ENCODE peak calls at places on chromosomes 11 and 22, in ten cellular contexts. K is HT1080; D is RWPE1; B is islet precursor cell; E is CD8-positive, alpha-beta T cell; F is HS-5; Z is cardiac septum; V is GM19239; X is Kasumi-1; H is AG04450. T is an unnamed sample.
A peak's percentile ranks its signal among the peaks of the same experiment; 100 is the strongest.

GRCh38 chr11:15101072-15101701 is 13.5 kb upstream of the INSC start:
- DNase-seq in K (peak; percentile 77), D (peak; percentile 76), B (peak; percentile 81), E (peak; percentile 62), F (peak; percentile 34), Z (no peak), V (no peak), X (peak; percentile 79), H (peak; percentile 51), T (peak; percentile 73)

GRCh38 chr11:122439911-122440782 is 215.4 kb upstream of the UBASH3B start:
- DNase-seq in K (no peak), D (no peak), B (no peak), E (no peak), F (no peak), Z (no peak), V (no peak), X (no peak), H (no peak), T (no peak)

GRCh38 chr22:43014876-43015676 is at the start of gene PACSIN2:
- DNase-seq in K (peak; percentile 95), D (peak; percentile 99), B (peak; percentile 100), E (peak; percentile 99), F (peak; percentile 87), Z (peak; percentile 100), V (peak; percentile 100), X (peak; percentile 95), H (peak; percentile 96), T (peak; percentile 99)

GRCh38 chr22:49799431-49800075 is 28.1 kb downstream of the BRD1 start:
- DNase-seq in K (no peak), D (no peak), B (no peak), E (no peak), F (no peak), Z (no peak), V (no peak), X (no peak), H (no peak), T (no peak)

GRCh38 chr22:37818397-37819099 is 4.6 kb upstream of the GALR3 start:
- DNase-seq in K (no peak), D (no peak), B (peak; percentile 82), E (peak; percentile 73), F (no peak), Z (no peak), V (peak; percentile 76), X (no peak), H (no peak), T (peak; percentile 80)

GRCh38 chr11:2314136-2314524 is 12.3 kb downstream of the TSPAN32 start:
- DNase-seq in K (no peak), D (no peak), B (no peak), E (no peak), F (no peak), Z (no peak), V (no peak), X (no peak), H (no peak), T (no peak)

GRCh38 chr22:20034143-20034542 is 13.2 kb downstream of the TANGO2 start:
- DNase-seq in K (no peak), D (no peak), B (no peak), E (no peak), F (no peak), Z (no peak), V (no peak), X (no peak), H (no peak), T (no peak)

GRCh38 chr22:31179345-31179744 is 19.4 kb downstream of the RNF185 start:
- DNase-seq in K (peak; percentile 10), D (peak; percentile 63), B (no peak), E (no peak), F (no peak), Z (no peak), V (no peak), X (no peak), H (no peak), T (no peak)

GRCh38 chr11:17564687-17565042 is 17.6 kb downstream of the OTOG start:
- DNase-seq in K (no peak), D (no peak), B (peak; percentile 47), E (no peak), F (no peak), Z (no peak), V (no peak), X (no peak), H (no peak), T (no peak)

GRCh38 chr11:19183641-19184040 is 18.1 kb downstream of the CSRP3 start:
- DNase-seq in K (no peak), D (no peak), B (no peak), E (no peak), F (no peak), Z (no peak), V (no peak), X (no peak), H (no peak), T (no peak)

GRCh38 chr11:93498099-93499040 is 44.8 kb downstream of the SMCO4 start:
- DNase-seq in K (peak; percentile 70), D (peak; percentile 13), B (peak; percentile 89), E (no peak), F (peak; percentile 10), Z (no peak), V (no peak), X (no peak), H (no peak), T (no peak)

GRCh38 chr22:31579835-31580242 is 82.2 kb downstream of the PISD start:
- DNase-seq in K (no peak), D (no peak), B (no peak), E (no peak), F (no peak), Z (no peak), V (no peak), X (no peak), H (no peak), T (no peak)

GRCh38 chr11:112082729-112083128 is 3.8 kb downstream of the TIMM8B start:
- DNase-seq in K (peak; percentile 64), D (no peak), B (no peak), E (no peak), F (peak; percentile 32), Z (no peak), V (no peak), X (no peak), H (no peak), T (no peak)

GRCh38 chr11:102957953-102958352 is 2.4 kb upstream of the MMP13 start:
- DNase-seq in K (peak; percentile 8), D (peak; percentile 45), B (no peak), E (no peak), F (no peak), Z (no peak), V (no peak), X (no peak), H (no peak), T (no peak)

GRCh38 chr11:71940561-71941219 is 11.8 kb downstream of the RNF121 start:
- DNase-seq in K (no peak), D (no peak), B (no peak), E (no peak), F (no peak), Z (no peak), V (no peak), X (no peak), H (no peak), T (no peak)

GRCh38 chr11:120336641-120337132 is 474 bp downstream of the ARHGEF12 start:
- DNase-seq in K (peak; percentile 48), D (no peak), B (peak; percentile 76), E (peak; percentile 58), F (no peak), Z (no peak), V (no peak), X (no peak), H (no peak), T (no peak)

GRCh38 chr11:118843518-118843917 is 40.2 kb upstream of the CXCR5 start:
- DNase-seq in K (no peak), D (no peak), B (no peak), E (no peak), F (no peak), Z (no peak), V (no peak), X (no peak), H (no peak), T (no peak)

GRCh38 chr11:68275721-68276488 is 4.1 kb upstream of the C11orf24 start:
- DNase-seq in K (no peak), D (peak; percentile 54), B (no peak), E (no peak), F (no peak), Z (peak; percentile 33), V (no peak), X (no peak), H (no peak), T (no peak)

GRCh38 chr11:67437082-67437821 is at the start of gene PTPRCAP:
- DNase-seq in K (no peak), D (no peak), B (no peak), E (peak; percentile 91), F (no peak), Z (no peak), V (peak; percentile 80), X (peak; percentile 92), H (no peak), T (peak; percentile 81)

GRCh38 chr11:66491315-66491935 is 11.2 kb downstream of the DPP3 start:
- DNase-seq in K (no peak), D (no peak), B (no peak), E (no peak), F (no peak), Z (no peak), V (no peak), X (peak; percentile 5), H (no peak), T (no peak)

GRCh38 chr11:61488651-61489291 is 19.8 kb upstream of the LRRC10B start:
- DNase-seq in K (no peak), D (no peak), B (peak; percentile 97), E (no peak), F (no peak), Z (no peak), V (no peak), X (no peak), H (no peak), T (no peak)

GRCh38 chr11:10998674-10999073 is 140.8 kb upstream of the ZBED5 start:
- DNase-seq in K (peak; percentile 24), D (peak; percentile 8), B (no peak), E (no peak), F (no peak), Z (no peak), V (no peak), X (no peak), H (no peak), T (no peak)

GRCh38 chr22:30636226-30637077 is 871 bp downstream of the SLC35E4 start:
- DNase-seq in K (peak; percentile 23), D (no peak), B (peak; percentile 56), E (peak; percentile 56), F (no peak), Z (no peak), V (no peak), X (no peak), H (no peak), T (no peak)

GRCh38 chr11:29405305-29405704 is 611.5 kb downstream of the KCNA4 start:
- DNase-seq in K (no peak), D (no peak), B (no peak), E (no peak), F (no peak), Z (no peak), V (no peak), X (no peak), H (no peak), T (no peak)

GRCh38 chr22:37230673-37231405 is 13.2 kb downstream of the RAC2 start:
- DNase-seq in K (peak; percentile 80), D (no peak), B (no peak), E (peak; percentile 59), F (no peak), Z (no peak), V (no peak), X (no peak), H (no peak), T (peak; percentile 49)

GRCh38 chr22:44068422-44069191 is 44.5 kb downstream of the PARVB start:
- DNase-seq in K (no peak), D (no peak), B (no peak), E (no peak), F (no peak), Z (no peak), V (peak; percentile 58), X (peak; percentile 67), H (no peak), T (peak; percentile 89)